ENCODE peak calls at places on chromosome 22, in six cellular contexts. B is sigmoid colon, W is SK-N-SH, T is heart right ventricle, O is bronchial epithelial cell, Z is fibroblast of mammary gland. Y is an unnamed sample.

GRCh38 chr22:32515074-32515473 is 40.5 kb downstream of the FBXO7 start:
- DNase-seq in O (no peak), T (no peak), Z (no peak), B (no peak), W (no peak), Y (no peak)

GRCh38 chr22:49799431-49800075 is 28.1 kb downstream of the BRD1 start:
- DNase-seq in W (no peak), Z (no peak), O (no peak), B (no peak), T (no peak), Y (no peak)

GRCh38 chr22:34214372-34214771 is 294.1 kb upstream of the LARGE1 start:
- DNase-seq in Z (no peak), W (no peak), T (no peak), B (no peak), O (no peak), Y (no peak)

GRCh38 chr22:20102203-20102780 is 13.6 kb upstream of the RANBP1 start:
- DNase-seq in W (no peak), T (no peak), Z (no peak), O (no peak), B (no peak), Y (no peak)

GRCh38 chr22:22710719-22711531 is 66.5 kb downstream of the GGTLC2 start:
- DNase-seq in B (no peak), T (peak; percentile 38), O (no peak), Z (peak; percentile 67), W (peak; percentile 75), Y (peak; percentile 70)

GRCh38 chr22:40819741-40820140 is 595 bp upstream of the SLC25A17 start:
- DNase-seq in B (no peak), Z (peak; percentile 49), W (peak; percentile 8), T (no peak), O (peak; percentile 34), Y (no peak)

GRCh38 chr22:33772793-33773192 is 147.5 kb downstream of the LARGE1 start:
- DNase-seq in W (no peak), T (no peak), B (no peak), Z (no peak), O (no peak), Y (no peak)

GRCh38 chr22:49951001-49951677 is 9.4 kb upstream of the PIM3 start:
- DNase-seq in B (no peak), W (no peak), Z (peak; percentile 53), O (peak; percentile 82), T (no peak), Y (no peak)

GRCh38 chr22:22771696-22772377 is 115.8 kb upstream of the IGLL5 start:
- DNase-seq in O (no peak), W (no peak), T (no peak), Z (no peak), B (no peak), Y (peak; percentile 29)

GRCh38 chr22:19242699-19243098 is 48.8 kb downstream of the CLTCL1 start:
- DNase-seq in W (no peak), O (no peak), T (no peak), B (no peak), Z (no peak), Y (no peak)

GRCh38 chr22:34414467-34415440 is 494.5 kb upstream of the LARGE1 start:
- DNase-seq in Z (peak; percentile 8), W (peak; percentile 21), T (peak; percentile 12), O (peak; percentile 61), B (no peak), Y (no peak)

GRCh38 chr22:28222976-28223375 is 303.9 kb upstream of the PITPNB start:
- DNase-seq in O (no peak), W (peak; percentile 5), B (no peak), Z (no peak), T (no peak), Y (no peak)

GRCh38 chr22:19887251-19887985 is 32.7 kb upstream of the GNB1L start:
- DNase-seq in B (no peak), W (no peak), O (no peak), Z (no peak), T (no peak), Y (no peak)

GRCh38 chr22:39519681-39520053 is 695 bp upstream of the ATF4 start:
- DNase-seq in Z (no peak), B (peak; percentile 87), W (peak; percentile 60), O (no peak), T (peak; percentile 77), Y (no peak)
- TF ChIP-seq CTCF in Z (no peak), B (no peak), W (peak; percentile 30), O (peak; percentile 30), T (peak; percentile 39), Y (no peak)

DNA sequence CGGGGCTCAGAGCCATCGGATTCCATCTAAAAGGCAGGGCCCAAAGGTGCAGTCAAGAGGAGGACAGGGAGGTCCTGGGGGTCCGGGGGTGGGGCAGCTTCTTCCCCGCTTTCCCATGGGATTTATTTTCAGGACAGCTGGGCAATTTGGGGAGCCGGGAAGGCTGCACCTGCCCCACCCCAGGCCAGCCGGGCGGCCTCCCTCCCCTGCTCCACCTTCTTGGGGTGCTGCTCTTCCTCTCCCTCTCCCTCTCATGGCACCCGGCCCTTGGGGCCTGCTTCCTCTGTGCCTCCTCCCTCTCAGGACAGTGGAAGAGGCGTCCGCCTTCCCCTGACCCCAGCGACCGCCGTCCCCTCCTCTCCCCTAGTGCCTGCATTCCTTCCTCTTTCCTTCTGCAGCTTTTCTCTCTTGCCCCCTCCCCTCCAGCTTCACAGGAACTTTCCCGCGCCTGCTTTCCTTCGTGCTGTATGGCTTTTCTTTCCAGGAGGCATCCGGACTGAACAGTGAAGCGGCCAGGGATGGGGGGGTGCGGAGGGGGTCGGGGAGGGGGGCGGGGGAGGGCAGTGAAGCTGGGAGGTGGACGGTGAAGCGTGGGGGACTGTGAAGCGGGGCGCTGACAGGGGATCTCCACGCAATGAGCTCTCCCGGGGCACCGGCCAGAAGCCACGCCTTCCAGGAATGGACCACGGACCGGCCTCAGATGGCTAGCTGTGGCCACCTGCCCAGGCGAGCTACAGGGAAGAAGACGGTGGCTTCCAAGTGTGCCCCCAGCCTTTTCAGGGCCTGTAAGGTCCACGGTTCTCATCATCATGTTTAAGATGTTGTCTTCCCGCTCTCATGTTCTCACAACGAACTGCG is 27.0 kb downstream of the APOBEC3H start:
- DNase-seq in B (peak; percentile 66), W (peak; percentile 1), T (no peak), Z (no peak), O (no peak), Y (no peak)
- H3K4me3 ChIP-seq in B (no peak overlapping the region), W (no peak overlapping the region), T (no peak overlapping the region), Z (no peak overlapping the region), O (no peak overlapping the region), Y (no peak overlapping the region)

DNA sequence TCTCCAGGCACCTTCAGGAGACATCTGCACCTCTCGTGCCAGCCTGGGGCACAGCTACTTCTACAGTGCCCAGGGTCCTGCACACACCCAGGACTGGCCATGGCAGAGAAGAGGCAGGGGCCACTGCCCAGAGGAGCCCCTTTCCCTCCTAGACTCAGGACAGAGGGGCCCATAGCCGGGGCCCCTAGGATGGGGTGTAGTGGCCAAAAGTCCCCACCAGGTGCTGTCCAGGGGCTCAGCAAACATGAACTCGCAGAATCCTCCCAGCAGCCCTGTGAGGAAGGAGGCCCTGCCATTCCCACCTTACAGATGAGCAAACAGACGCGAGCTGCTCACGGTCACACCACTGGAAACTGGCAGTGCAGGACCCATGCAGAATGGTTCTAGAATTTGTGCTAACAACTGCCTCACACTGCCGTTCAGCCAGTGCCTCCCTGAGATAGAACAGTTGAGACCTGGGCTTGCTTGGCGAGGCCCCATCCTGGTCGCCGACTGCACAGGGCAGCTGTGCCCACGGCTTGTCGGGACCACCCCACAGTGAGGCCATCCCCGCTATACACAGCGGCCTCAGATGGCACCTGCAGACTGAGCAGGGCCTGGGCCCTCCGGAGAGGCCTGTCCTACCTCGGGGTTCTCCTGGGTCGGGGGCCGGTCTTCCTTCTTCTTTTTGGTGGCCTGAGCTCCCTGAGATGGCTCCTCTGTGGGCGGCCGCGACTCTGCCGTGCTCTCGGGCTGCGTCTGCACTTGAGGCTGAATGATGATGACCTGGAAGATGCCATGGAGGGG is 96.4 kb downstream of the PHF21B start:
- DNase-seq in O (no peak), Z (no peak), T (no peak), W (no peak), B (peak; percentile 43), Y (peak; percentile 65)
- TF ChIP-seq CTCF in O (no peak), Z (no peak), T (no peak), W (no peak), B (no peak), Y (no peak)

GRCh38 chr22:44098966-44099530 is 74.9 kb downstream of the PARVB start:
- DNase-seq in O (no peak), Z (no peak), B (peak; percentile 56), W (no peak), T (no peak), Y (no peak)

GRCh38 chr22:44097263-44098020 is 73.3 kb downstream of the PARVB start:
- DNase-seq in B (peak; percentile 60), Z (no peak), T (no peak), W (no peak), O (no peak), Y (no peak)

GRCh38 chr22:44098021-44098739 is 74.1 kb downstream of the PARVB start:
- DNase-seq in Z (no peak), B (peak; percentile 39), T (no peak), O (no peak), W (no peak), Y (no peak)

GRCh38 chr22:44100411-44100810 is 76.3 kb downstream of the PARVB start:
- DNase-seq in B (peak; percentile 55), W (no peak), O (no peak), T (no peak), Z (no peak), Y (no peak)

DNA sequence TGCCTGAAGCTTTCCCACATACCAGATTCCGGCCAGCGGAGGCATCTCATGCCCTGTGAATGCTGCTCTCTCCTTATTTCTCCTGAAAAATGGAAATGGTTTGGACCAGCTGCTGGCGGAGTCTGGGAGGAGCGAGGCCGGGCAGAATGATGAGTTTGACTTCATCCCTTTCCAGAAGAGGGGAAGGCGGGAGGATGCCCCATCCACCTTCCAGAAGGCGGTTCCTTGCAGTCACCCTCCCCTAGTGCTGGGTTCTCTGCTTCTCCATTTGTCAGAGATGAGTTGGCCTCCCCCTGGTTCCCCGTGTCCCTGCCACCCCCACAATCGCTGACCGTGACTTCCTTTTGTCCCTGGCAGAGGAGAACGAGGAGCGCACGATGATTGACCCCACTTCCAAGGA is 75.6 kb downstream of the PARVB start:
- DNase-seq in B (peak; percentile 19), O (no peak), W (no peak), Z (no peak), T (no peak), Y (no peak)
- H3K4me3 ChIP-seq in B (no peak overlapping the region), O (no peak overlapping the region), W (no peak overlapping the region), Z (no peak overlapping the region), T (no peak overlapping the region), Y (no peak overlapping the region)

DNA sequence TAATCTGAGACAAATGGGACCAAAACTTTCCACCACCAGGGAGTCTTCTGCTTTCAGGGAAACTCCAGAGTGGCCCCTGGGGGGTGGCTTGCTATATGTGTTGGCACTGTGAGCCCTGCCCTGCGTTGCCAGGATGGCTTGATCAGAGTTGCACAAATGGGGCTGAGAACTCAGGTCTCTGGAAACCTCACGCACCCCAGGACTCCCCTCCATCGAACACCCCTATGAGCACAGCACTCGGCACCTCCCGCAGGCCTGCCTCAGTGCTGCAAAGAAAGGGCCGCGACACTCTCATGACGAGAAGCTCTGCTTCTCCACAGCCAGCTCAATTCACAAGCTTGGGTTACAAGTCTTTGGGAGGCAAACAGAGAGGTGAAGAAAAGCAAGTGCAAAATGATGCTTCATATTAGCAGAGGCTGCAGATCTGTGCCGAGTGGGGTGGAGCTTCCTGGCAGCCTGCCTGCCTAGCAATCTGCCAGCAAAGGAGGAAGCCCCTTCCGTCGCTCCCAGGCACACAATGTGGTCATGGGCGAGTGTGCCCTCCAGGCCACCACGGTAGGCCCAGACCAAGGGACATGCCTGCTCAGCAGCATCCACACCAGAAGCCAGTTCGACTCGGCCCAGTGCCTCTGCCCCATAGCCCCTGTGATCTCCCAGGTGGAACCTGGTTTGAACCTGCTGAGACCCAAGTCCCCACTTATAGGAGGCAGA is 55.7 kb downstream of the MYH9 start:
- DNase-seq in W (peak; percentile 90), B (peak; percentile 91), Z (peak; percentile 59), O (no peak), T (peak; percentile 76), Y (no peak)
- TF ChIP-seq CTCF in W (no peak), B (no peak), Z (no peak), O (no peak), T (no peak), Y (no peak)